ENCODE peak calls at places on chromosomes 12 and 14, in six cellular contexts. S, X, D, N, U and H are unnamed samples.

GRCh38 chr12:5589055-5589454 is 157.1 kb downstream of the NTF3 start:
- DNase-seq in N (no peak), X (no peak), D (no peak), S (no peak), U (no peak), H (no peak)

GRCh38 chr12:8554451-8555195 is 13.9 kb upstream of the CLEC4E start:
- DNase-seq in N (no peak), X (no peak), U (no peak), S (no peak), D (no peak), H (no peak)

GRCh38 chr14:59274991-59275391 is 86.5 kb downstream of the DAAM1 start:
- DNase-seq in U (peak; percentile 36), S (no peak), N (no peak), D (peak; percentile 91), X (no peak), H (no peak)

GRCh38 chr12:68638721-68639395 is 28.2 kb downstream of the RAP1B start:
- DNase-seq in S (no peak), N (no peak), U (no peak), D (no peak), X (no peak), H (no peak)

GRCh38 chr14:105473033-105473676 is 1.5 kb upstream of the CRIP2 start:
- DNase-seq in U (no peak), X (no peak), S (no peak), D (peak; percentile 87), N (no peak), H (no peak)

GRCh38 chr12:2974560-2974971 is 15.4 kb downstream of the TEAD4 start:
- DNase-seq in U (no peak), X (no peak), D (no peak), S (no peak), N (no peak), H (no peak)

GRCh38 chr12:41850046-41850445 is 294.6 kb downstream of the GXYLT1 start:
- DNase-seq in S (no peak), N (no peak), X (no peak), U (no peak), D (no peak), H (no peak)

GRCh38 chr12:13000935-13001724 is 1.1 kb upstream of the HEBP1 start:
- DNase-seq in X (peak; percentile 39), S (peak; percentile 46), D (peak; percentile 59), U (peak; percentile 40), N (peak; percentile 9), H (peak; percentile 81)

GRCh38 chr12:29103539-29103974 is 45.5 kb upstream of the FAR2 start:
- DNase-seq in X (no peak), U (no peak), N (peak; percentile 13), D (no peak), S (peak; percentile 11), H (no peak)

GRCh38 chr14:54440037-54440436 is 1.1 kb downstream of the CNIH1 start:
- DNase-seq in D (no peak), U (no peak), S (no peak), N (no peak), X (no peak), H (no peak)

GRCh38 chr12:76636141-76636692 is 76.6 kb upstream of the OSBPL8 start:
- DNase-seq in X (no peak), U (no peak), D (no peak), N (no peak), S (no peak), H (no peak)

GRCh38 chr14:67331368-67332125 is 28.1 kb downstream of the ATP6V1D start:
- DNase-seq in N (no peak), X (no peak), S (no peak), D (no peak), U (no peak), H (no peak)

GRCh38 chr14:58444627-58445026 is 17.1 kb downstream of the KIAA0586 start:
- DNase-seq in U (no peak), S (no peak), N (no peak), D (no peak), X (no peak), H (no peak)

GRCh38 chr12:118748478-118749380 is 232.6 kb upstream of the SRRM4 start:
- DNase-seq in D (no peak), S (no peak), N (no peak), U (no peak), X (no peak), H (no peak)

GRCh38 chr14:65425885-65426284 is 13.4 kb downstream of the FUT8 start:
- DNase-seq in S (no peak), U (no peak), X (no peak), N (no peak), D (no peak), H (no peak)

GRCh38 chr12:82996168-82996812 is 309.6 kb downstream of the TMTC2 start:
- DNase-seq in X (peak; percentile 48), U (no peak), D (no peak), S (no peak), N (no peak), H (no peak)

GRCh38 chr14:69247691-69248440 is 12.1 kb upstream of the GALNT16 start:
- DNase-seq in D (no peak), U (no peak), N (no peak), S (peak; percentile 24), X (no peak), H (no peak)

GRCh38 chr12:92175961-92176360 is 30.3 kb upstream of the BTG1 start:
- DNase-seq in X (no peak), N (no peak), U (no peak), S (no peak), D (no peak), H (no peak)
- H3K4me3 ChIP-seq in X (no peak overlapping the region), N (no peak overlapping the region), U (no peak overlapping the region), S (no peak overlapping the region), D (no peak overlapping the region), H (no peak overlapping the region)

GRCh38 chr14:22821193-22822016 is 6.2 kb upstream of the SLC7A7 start:
- DNase-seq in U (no peak), D (no peak), S (no peak), N (no peak), X (peak; percentile 69), H (no peak)

GRCh38 chr14:22822017-22822618 is 6.9 kb upstream of the SLC7A7 start:
- DNase-seq in S (no peak), U (no peak), D (no peak), N (no peak), X (no peak), H (peak; percentile 77)

GRCh38 chr14:22822619-22823551 is 6.8 kb upstream of the MRPL52 start:
- DNase-seq in D (peak; percentile 73), X (peak; percentile 63), S (peak; percentile 81), N (peak; percentile 44), U (peak; percentile 82), H (peak; percentile 90)

GRCh38 chr14:22820731-22821130 is 5.5 kb upstream of the SLC7A7 start:
- DNase-seq in D (no peak), N (no peak), X (no peak), U (no peak), S (no peak), H (no peak)

GRCh38 chr14:22819191-22819988 is 4.2 kb upstream of the SLC7A7 start:
- DNase-seq in S (peak; percentile 64), D (peak; percentile 89), U (peak; percentile 48), X (peak; percentile 45), N (no peak), H (no peak)
- H3K4me1 ChIP-seq in S (peaks cover 36% of the 10 kb centered on the region), D (peaks cover 51% of the 10 kb centered on the region), U (no peaks in the 10 kb centered on the region), X (peaks cover 22% of the 10 kb centered on the region), N (peaks cover 5% of the 10 kb centered on the region), H (peaks cover 37% of the 10 kb centered on the region)

GRCh38 chr14:106556665-106557289 is 1030.4 kb downstream of the TMEM121 start:
- DNase-seq in N (peak; percentile 38), U (no peak), S (peak; percentile 73), X (peak; percentile 34), D (peak; percentile 4), H (no peak)
- H3K9me3 ChIP-seq in N (no peaks in the 10 kb centered on the region), U (no peaks in the 10 kb centered on the region), S (no peaks in the 10 kb centered on the region), X (no peaks in the 10 kb centered on the region), D (no peaks in the 10 kb centered on the region), H (no peaks in the 10 kb centered on the region)

DNA sequence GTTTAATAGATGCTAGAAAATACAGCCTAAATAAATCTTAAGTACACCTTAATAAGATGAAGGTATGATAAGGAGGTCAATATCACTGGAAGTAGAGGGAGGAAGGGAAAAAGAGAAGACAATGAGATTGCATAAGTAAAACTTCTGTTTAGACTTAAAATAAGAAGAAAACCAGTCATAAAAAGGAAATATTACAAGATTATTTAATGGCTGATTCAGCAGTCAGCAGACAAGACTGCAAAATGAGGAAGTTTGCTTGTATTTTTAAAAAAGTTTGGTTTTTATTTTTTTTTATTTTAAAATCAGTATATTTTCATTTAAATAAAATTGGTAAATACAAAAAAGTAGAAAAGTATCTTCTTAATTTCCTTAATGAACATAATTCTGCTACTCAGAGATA is 3.2 kb downstream of the SLC38A6 start:
- DNase-seq in S (no peak), D (no peak), N (no peak), U (no peak), X (no peak), H (no peak)
- H3K4me3 ChIP-seq in S (no peak overlapping the region), D (no peak overlapping the region), N (no peak overlapping the region), U (no peak overlapping the region), X (no peak overlapping the region), H (no peak overlapping the region)

GRCh38 chr12:116204169-116204568 is 73.3 kb downstream of the MED13L start:
- DNase-seq in D (no peak), N (no peak), S (no peak), U (no peak), X (no peak), H (no peak)
- H3K4me1 ChIP-seq in D (peaks cover 16% of the 10 kb centered on the region), N (no peaks in the 10 kb centered on the region), S (peaks cover 8% of the 10 kb centered on the region), U (no peaks in the 10 kb centered on the region), X (peaks cover 8% of the 10 kb centered on the region), H (peaks cover 35% of the 10 kb centered on the region)

GRCh38 chr14:20167091-20167490 is 23.6 kb upstream of the OR11G2 start:
- DNase-seq in X (no peak), U (no peak), N (no peak), S (no peak), D (no peak), H (no peak)

GRCh38 chr14:20164462-20164861 is 25.8 kb downstream of the OR4N5 start:
- DNase-seq in S (no peak), D (no peak), U (no peak), X (no peak), N (no peak), H (no peak)
- H3K9me3 ChIP-seq in S (peaks cover 6% of the 10 kb centered on the region), D (no peaks in the 10 kb centered on the region), U (no peaks in the 10 kb centered on the region), X (no peaks in the 10 kb centered on the region), N (peaks cover 4% of the 10 kb centered on the region), H (peaks cover 16% of the 10 kb centered on the region)